ENCODE peak calls at places on chromosomes 5 and 9, in seven cellular contexts. One of them, this sample, is unnamed.

GRCh38 chr5:142015781-142016533 is 3.1 kb upstream of the GNPDA1 start:
- DNase-seq in ureter: no peak
- DNase-seq in fibroblast of the conjunctiva: no peak
- DNase-seq in MG63: no peak
- DNase-seq in C1 segment of cervical spinal cord: no peak
- DNase-seq in NCI-H1694 treated with DMSO at 0.1 percent for 48 hours: no peak
- DNase-seq in HEK293T: no peak
- DNase-seq in this sample: no peak

GRCh38 chr5:39461007-39461682 is 36.4 kb upstream of the DAB2 start:
- DNase-seq in ureter: no peak
- DNase-seq in fibroblast of the conjunctiva: no peak
- DNase-seq in MG63: no peak
- DNase-seq in C1 segment of cervical spinal cord: no peak
- DNase-seq in NCI-H1694 treated with DMSO at 0.1 percent for 48 hours: no peak
- DNase-seq in HEK293T: no peak
- DNase-seq in this sample: no peak

GRCh38 chr9:121582641-121583040 is 68.8 kb upstream of the DAB2IP start:
- DNase-seq in ureter: no peak
- DNase-seq in fibroblast of the conjunctiva: no peak
- DNase-seq in MG63: no peak
- DNase-seq in C1 segment of cervical spinal cord: no peak
- DNase-seq in NCI-H1694 treated with DMSO at 0.1 percent for 48 hours: no peak
- DNase-seq in HEK293T: no peak
- DNase-seq in this sample: no peak

GRCh38 chr5:119031905-119032304 is 39.0 kb upstream of the DMXL1 start:
- DNase-seq in ureter: no peak
- DNase-seq in fibroblast of the conjunctiva: no peak
- DNase-seq in MG63: no peak
- DNase-seq in C1 segment of cervical spinal cord: no peak
- DNase-seq in NCI-H1694 treated with DMSO at 0.1 percent for 48 hours: no peak
- DNase-seq in HEK293T: no peak
- DNase-seq in this sample: no peak

GRCh38 chr9:72363226-72363625 is 1.8 kb downstream of the ZFAND5 start:
- DNase-seq in ureter: no peak
- DNase-seq in fibroblast of the conjunctiva: no peak
- DNase-seq in MG63: no peak
- DNase-seq in C1 segment of cervical spinal cord: no peak
- DNase-seq in NCI-H1694 treated with DMSO at 0.1 percent for 48 hours: no peak
- DNase-seq in HEK293T: no peak
- DNase-seq in this sample: no peak

GRCh38 chr9:128066713-128067621 is at the start of gene NAIF1:
- DNase-seq in ureter: peak
- DNase-seq in fibroblast of the conjunctiva: peak
- DNase-seq in MG63: peak
- DNase-seq in C1 segment of cervical spinal cord: peak
- DNase-seq in NCI-H1694 treated with DMSO at 0.1 percent for 48 hours: peak
- DNase-seq in HEK293T: peak
- DNase-seq in this sample: peak

GRCh38 chr5:57911466-57911865 is 428.9 kb upstream of the ACTBL2 start:
- DNase-seq in ureter: no peak
- DNase-seq in fibroblast of the conjunctiva: no peak
- DNase-seq in MG63: no peak
- DNase-seq in C1 segment of cervical spinal cord: no peak
- DNase-seq in NCI-H1694 treated with DMSO at 0.1 percent for 48 hours: no peak
- DNase-seq in HEK293T: no peak
- DNase-seq in this sample: no peak

GRCh38 chr5:159001247-159001646 is 98.5 kb downstream of the EBF1 start:
- DNase-seq in ureter: no peak
- DNase-seq in fibroblast of the conjunctiva: no peak
- DNase-seq in MG63: no peak
- DNase-seq in C1 segment of cervical spinal cord: no peak
- DNase-seq in NCI-H1694 treated with DMSO at 0.1 percent for 48 hours: no peak
- DNase-seq in HEK293T: no peak
- DNase-seq in this sample: no peak

GRCh38 chr5:2897276-2897990 is 146.0 kb upstream of the IRX2 start:
- DNase-seq in ureter: peak
- DNase-seq in fibroblast of the conjunctiva: no peak
- DNase-seq in MG63: no peak
- DNase-seq in C1 segment of cervical spinal cord: no peak
- DNase-seq in NCI-H1694 treated with DMSO at 0.1 percent for 48 hours: no peak
- DNase-seq in HEK293T: no peak
- DNase-seq in this sample: no peak

GRCh38 chr5:174935854-174936474 is 211.6 kb downstream of the MSX2 start:
- DNase-seq in ureter: peak
- DNase-seq in fibroblast of the conjunctiva: peak
- DNase-seq in MG63: peak
- DNase-seq in C1 segment of cervical spinal cord: peak
- DNase-seq in NCI-H1694 treated with DMSO at 0.1 percent for 48 hours: peak
- DNase-seq in HEK293T: peak
- DNase-seq in this sample: peak

GRCh38 chr5:112772095-112772494 is 34.4 kb downstream of the APC start:
- DNase-seq in ureter: no peak
- DNase-seq in fibroblast of the conjunctiva: no peak
- DNase-seq in MG63: no peak
- DNase-seq in C1 segment of cervical spinal cord: no peak
- DNase-seq in NCI-H1694 treated with DMSO at 0.1 percent for 48 hours: no peak
- DNase-seq in HEK293T: no peak
- DNase-seq in this sample: no peak

GRCh38 chr9:129945314-129945713 is 97.7 kb downstream of the FNBP1 start:
- DNase-seq in ureter: no peak
- DNase-seq in fibroblast of the conjunctiva: no peak
- DNase-seq in MG63: no peak
- DNase-seq in C1 segment of cervical spinal cord: no peak
- DNase-seq in NCI-H1694 treated with DMSO at 0.1 percent for 48 hours: no peak
- DNase-seq in HEK293T: no peak
- DNase-seq in this sample: no peak

GRCh38 chr5:172410160-172410559 is 44.2 kb downstream of the SH3PXD2B start:
- DNase-seq in ureter: no peak
- DNase-seq in fibroblast of the conjunctiva: no peak
- DNase-seq in MG63: no peak
- DNase-seq in C1 segment of cervical spinal cord: no peak
- DNase-seq in NCI-H1694 treated with DMSO at 0.1 percent for 48 hours: no peak
- DNase-seq in HEK293T: no peak
- DNase-seq in this sample: no peak

GRCh38 chr9:111986035-111986556 is 89.5 kb downstream of the UGCG start:
- DNase-seq in ureter: no peak
- DNase-seq in fibroblast of the conjunctiva: no peak
- DNase-seq in MG63: no peak
- DNase-seq in C1 segment of cervical spinal cord: no peak
- DNase-seq in NCI-H1694 treated with DMSO at 0.1 percent for 48 hours: no peak
- DNase-seq in HEK293T: no peak
- DNase-seq in this sample: no peak

GRCh38 chr9:114114364-114114763 is 15.3 kb upstream of the KIF12 start:
- DNase-seq in ureter: no peak
- DNase-seq in fibroblast of the conjunctiva: no peak
- DNase-seq in MG63: no peak
- DNase-seq in C1 segment of cervical spinal cord: no peak
- DNase-seq in NCI-H1694 treated with DMSO at 0.1 percent for 48 hours: no peak
- DNase-seq in HEK293T: no peak
- DNase-seq in this sample: no peak

GRCh38 chr5:139806111-139806510 is 10.5 kb downstream of the PSD2 start:
- DNase-seq in ureter: no peak
- DNase-seq in fibroblast of the conjunctiva: no peak
- DNase-seq in MG63: no peak
- DNase-seq in C1 segment of cervical spinal cord: no peak
- DNase-seq in NCI-H1694 treated with DMSO at 0.1 percent for 48 hours: no peak
- DNase-seq in HEK293T: no peak
- DNase-seq in this sample: no peak

GRCh38 chr5:1462358-1462757 is 17.1 kb upstream of the SLC6A3 start:
- DNase-seq in ureter: no peak
- DNase-seq in fibroblast of the conjunctiva: no peak
- DNase-seq in MG63: no peak
- DNase-seq in C1 segment of cervical spinal cord: no peak
- DNase-seq in NCI-H1694 treated with DMSO at 0.1 percent for 48 hours: no peak
- DNase-seq in HEK293T: no peak
- DNase-seq in this sample: no peak

GRCh38 chr9:135931349-135931820 is 24.0 kb upstream of the CAMSAP1 start:
- DNase-seq in ureter: no peak
- DNase-seq in fibroblast of the conjunctiva: no peak
- DNase-seq in MG63: no peak
- DNase-seq in C1 segment of cervical spinal cord: no peak
- DNase-seq in NCI-H1694 treated with DMSO at 0.1 percent for 48 hours: no peak
- DNase-seq in HEK293T: no peak
- DNase-seq in this sample: no peak

GRCh38 chr9:29285818-29286217 is 1712.5 kb upstream of the C9orf72 start:
- DNase-seq in ureter: no peak
- DNase-seq in fibroblast of the conjunctiva: peak
- DNase-seq in MG63: no peak
- DNase-seq in C1 segment of cervical spinal cord: no peak
- DNase-seq in NCI-H1694 treated with DMSO at 0.1 percent for 48 hours: no peak
- DNase-seq in HEK293T: no peak
- DNase-seq in this sample: no peak

GRCh38 chr5:156476704-156477103 is 149.7 kb downstream of the SGCD start:
- DNase-seq in ureter: no peak
- DNase-seq in fibroblast of the conjunctiva: no peak
- DNase-seq in MG63: no peak
- DNase-seq in C1 segment of cervical spinal cord: no peak
- DNase-seq in NCI-H1694 treated with DMSO at 0.1 percent for 48 hours: no peak
- DNase-seq in HEK293T: no peak
- DNase-seq in this sample: no peak

GRCh38 chr5:113278976-113279375 is 155.8 kb downstream of the TSSK1B start:
- DNase-seq in ureter: no peak
- DNase-seq in fibroblast of the conjunctiva: no peak
- DNase-seq in MG63: no peak
- DNase-seq in C1 segment of cervical spinal cord: no peak
- DNase-seq in NCI-H1694 treated with DMSO at 0.1 percent for 48 hours: no peak
- DNase-seq in HEK293T: no peak
- DNase-seq in this sample: no peak

GRCh38 chr5:153352685-153353219 is 137.7 kb upstream of the GRIA1 start:
- DNase-seq in ureter: no peak
- DNase-seq in fibroblast of the conjunctiva: no peak
- DNase-seq in MG63: peak
- DNase-seq in C1 segment of cervical spinal cord: no peak
- DNase-seq in NCI-H1694 treated with DMSO at 0.1 percent for 48 hours: no peak
- DNase-seq in HEK293T: no peak
- DNase-seq in this sample: no peak

GRCh38 chr5:63919763-63920478 is 42.3 kb downstream of the HTR1A start:
- DNase-seq in ureter: no peak
- DNase-seq in fibroblast of the conjunctiva: no peak
- DNase-seq in MG63: no peak
- DNase-seq in C1 segment of cervical spinal cord: no peak
- DNase-seq in NCI-H1694 treated with DMSO at 0.1 percent for 48 hours: no peak
- DNase-seq in HEK293T: no peak
- DNase-seq in this sample: no peak

GRCh38 chr5:122352331-122352730 is 40.3 kb downstream of the SNCAIP start:
- DNase-seq in ureter: no peak
- DNase-seq in fibroblast of the conjunctiva: peak
- DNase-seq in MG63: no peak
- DNase-seq in C1 segment of cervical spinal cord: no peak
- DNase-seq in NCI-H1694 treated with DMSO at 0.1 percent for 48 hours: no peak
- DNase-seq in HEK293T: no peak
- DNase-seq in this sample: no peak

This sample was measured in SK-N-DZ.